ENCODE peak calls at places on chromosomes 11 and 22, in nine cellular contexts. D is IMR-90; A is stimulated activated CD4-positive, alpha-beta T cell treated with anti-CD3 and anti-CD28 coated beads, Interleukin-1b, Interleukin-23, amount 100 ng/mL, for 4 hours; M is T follicular helper cell; X is kidney tubule cell; V is tibial artery; T is nucleus accumbens; E is psoas muscle; N is neuronal stem cell. R is an unnamed sample.

GRCh38 chr22:20033045-20033706 is 12.3 kb downstream of the TANGO2 start:
- DNase-seq in X (no peak), V (peak), E (peak), T (peak), M (no peak), N (no peak), D (no peak), A (no peak), R (no peak)

GRCh38 chr22:23756891-23757290 is 2.7 kb upstream of the VPREB3 start:
- DNase-seq in N (no peak), A (no peak), V (no peak), T (no peak), E (no peak), X (no peak), D (no peak), M (no peak), R (no peak)

GRCh38 chr11:457071-457760 is 7.1 kb downstream of the PTDSS2 start:
- DNase-seq in N (no peak), M (no peak), T (no peak), A (no peak), D (no peak), X (no peak), E (peak), V (no peak), R (no peak)

GRCh38 chr22:21949948-21950347 is 2.7 kb downstream of the PPM1F start:
- DNase-seq in A (no peak), D (no peak), V (no peak), T (no peak), X (no peak), M (no peak), N (no peak), E (no peak), R (no peak)

GRCh38 chr22:30763815-30764686 is 69.4 kb downstream of the OSBP2 start:
- DNase-seq in E (no peak), A (no peak), X (peak), D (peak), V (no peak), M (peak), T (no peak), N (peak), R (peak)

GRCh38 chr22:27801197-27801615 is 350 bp downstream of the MN1 start:
- DNase-seq in E (peak), N (peak), V (no peak), M (no peak), T (no peak), X (peak), D (peak), A (peak), R (no peak)

GRCh38 chr11:104529213-104529612 is 365.3 kb upstream of the PDGFD start:
- DNase-seq in M (no peak), E (no peak), D (no peak), T (no peak), A (no peak), N (no peak), X (no peak), V (no peak), R (no peak)

GRCh38 chr11:100923555-100923954 is 206.1 kb downstream of the PGR start:
- DNase-seq in V (no peak), N (no peak), T (no peak), A (no peak), E (no peak), M (no peak), X (peak), D (peak), R (no peak)

GRCh38 chr11:116778556-116778955 is 5.8 kb upstream of the BUD13 start:
- DNase-seq in E (no peak), N (no peak), T (no peak), M (no peak), V (no peak), X (no peak), D (peak), A (no peak), R (no peak)

GRCh38 chr22:46376908-46377565 is 41.5 kb downstream of the TRMU start:
- DNase-seq in V (no peak), A (no peak), T (no peak), X (no peak), N (no peak), E (no peak), D (no peak), M (no peak), R (no peak)

GRCh38 chr11:105108247-105108646 is 31.3 kb downstream of the CARD18 start:
- DNase-seq in A (no peak), N (no peak), T (no peak), X (no peak), E (no peak), M (no peak), D (no peak), V (no peak), R (no peak)

GRCh38 chr22:48957311-48957986 is 870.2 kb downstream of the BRD1 start:
- DNase-seq in E (no peak), X (no peak), A (no peak), M (no peak), V (peak), N (no peak), T (no peak), D (no peak), R (no peak)

GRCh38 chr22:46351131-46351735 is 15.7 kb downstream of the TRMU start:
- DNase-seq in A (no peak), M (no peak), N (no peak), V (no peak), E (no peak), X (no peak), D (no peak), T (no peak), R (no peak)

GRCh38 chr22:19795617-19796008 is 35.0 kb downstream of the TBX1 start:
- DNase-seq in T (no peak), N (no peak), E (peak), X (no peak), D (peak), M (no peak), V (no peak), A (no peak), R (no peak)

GRCh38 chr11:35083181-35084061 is 55.5 kb upstream of the CD44 start:
- DNase-seq in D (peak), N (no peak), A (peak), E (peak), M (peak), T (peak), V (peak), X (peak), R (peak)

GRCh38 chr11:69357458-69358397 is 63.8 kb downstream of the MYEOV start:
- DNase-seq in X (no peak), N (no peak), T (no peak), M (no peak), V (peak), A (no peak), D (no peak), E (no peak), R (no peak)

GRCh38 chr22:27129266-27129665 is 471.9 kb downstream of the MIAT start:
- DNase-seq in D (peak), T (no peak), X (peak), M (no peak), E (no peak), V (no peak), A (no peak), N (no peak), R (no peak)

GRCh38 chr11:61892085-61892370 is 683 bp upstream of the FADS3 start:
- DNase-seq in D (no peak), T (no peak), A (no peak), N (no peak), V (no peak), X (no peak), E (no peak), M (no peak), R (no peak)

GRCh38 chr11:122441702-122442092 is 213.8 kb upstream of the UBASH3B start:
- DNase-seq in A (no peak), N (no peak), V (no peak), D (no peak), X (no peak), M (no peak), T (no peak), E (no peak), R (no peak)

GRCh38 chr22:41237707-41238569 is 2.8 kb downstream of the CHADL start:
- DNase-seq in T (peak), D (peak), M (peak), E (peak), V (peak), N (peak), A (peak), X (peak), R (no peak)

GRCh38 chr11:3073029-3073435 is 15.8 kb upstream of the CARS1 start:
- DNase-seq in V (no peak), T (no peak), X (peak), A (no peak), M (no peak), N (no peak), D (peak), E (no peak), R (peak)

GRCh38 chr22:50281384-50281760 is 11.2 kb upstream of the MAPK11 start:
- DNase-seq in D (no peak), X (no peak), V (no peak), N (no peak), M (no peak), T (no peak), A (no peak), E (no peak), R (no peak)

GRCh38 chr11:66546368-66546965 is at the start of gene ACTN3:
- DNase-seq in N (peak), E (peak), X (no peak), M (no peak), D (no peak), V (peak), T (no peak), A (no peak), R (no peak)

R was measured in astrocyte of the cerebellum.